ENCODE peak calls at places on chromosomes 11 and 22, in ten cellular contexts. Y, W, Q, J, M, S, H, V, A and Z are unnamed samples.

GRCh38 chr22:23190526-23190925 is 10.2 kb downstream of the BCR start:
- DNase-seq in Y (no peak), W (no peak), Q (no peak), J (no peak), M (no peak), S (no peak), H (no peak), V (no peak), A (no peak), Z (no peak)

GRCh38 chr11:67584205-67584880 is 731 bp downstream of the GSTP1 start:
- DNase-seq in Y (peak), W (peak), Q (peak), J (no peak), M (peak), S (no peak), H (no peak), V (no peak), A (no peak), Z (no peak)

GRCh38 chr11:120431633-120432032 is 79.9 kb upstream of the GRIK4 start:
- DNase-seq in Y (no peak), W (peak), Q (no peak), J (peak), M (no peak), S (peak), H (no peak), V (peak), A (peak), Z (peak)

GRCh38 chr11:12461516-12461915 is 84.1 kb downstream of the PARVA start:
- DNase-seq in Y (no peak), W (no peak), Q (no peak), J (no peak), M (no peak), S (no peak), H (no peak), V (no peak), A (peak), Z (no peak)

GRCh38 chr11:61145228-61146005 is 15.8 kb downstream of the VPS37C start:
- DNase-seq in Y (no peak), W (no peak), Q (no peak), J (no peak), M (no peak), S (no peak), H (no peak), V (no peak), A (no peak), Z (no peak)

GRCh38 chr22:42179616-42180015 is 49.0 kb upstream of the CYP2D6 start:
- DNase-seq in Y (no peak), W (no peak), Q (peak), J (peak), M (no peak), S (no peak), H (no peak), V (peak), A (no peak), Z (no peak)

GRCh38 chr22:47597041-47597440 is 834.6 kb downstream of the TBC1D22A start:
- DNase-seq in Y (no peak), W (no peak), Q (no peak), J (no peak), M (no peak), S (no peak), H (no peak), V (no peak), A (no peak), Z (no peak)

GRCh38 chr11:105054723-105055492 is 9.8 kb upstream of the CARD16 start:
- DNase-seq in Y (no peak), W (no peak), Q (no peak), J (no peak), M (no peak), S (no peak), H (no peak), V (no peak), A (no peak), Z (no peak)

GRCh38 chr11:10522921-10523320 is 18.1 kb downstream of the RNF141 start:
- DNase-seq in Y (no peak), W (no peak), Q (no peak), J (no peak), M (no peak), S (no peak), H (no peak), V (no peak), A (no peak), Z (no peak)

GRCh38 chr11:100932474-100933100 is 197.0 kb downstream of the PGR start:
- DNase-seq in Y (no peak), W (peak), Q (peak), J (peak), M (no peak), S (peak), H (no peak), V (peak), A (peak), Z (peak)

GRCh38 chr11:59106363-59107336 is at the start of gene FAM111B:
- DNase-seq in Y (peak), W (peak), Q (peak), J (peak), M (peak), S (peak), H (no peak), V (peak), A (peak), Z (peak)

GRCh38 chr11:113817162-113817561 is 37.6 kb downstream of the CLDN25 start:
- DNase-seq in Y (no peak), W (no peak), Q (peak), J (no peak), M (no peak), S (no peak), H (no peak), V (no peak), A (no peak), Z (no peak)

GRCh38 chr11:45646275-45646970 is 19.0 kb downstream of the CHST1 start:
- DNase-seq in Y (no peak), W (peak), Q (peak), J (peak), M (no peak), S (no peak), H (no peak), V (no peak), A (peak), Z (no peak)

GRCh38 chr22:24407278-24407665 is 20.1 kb upstream of the ADORA2A start:
- DNase-seq in Y (no peak), W (no peak), Q (no peak), J (no peak), M (no peak), S (no peak), H (no peak), V (no peak), A (no peak), Z (no peak)

GRCh38 chr22:45098056-45098455 is 65.7 kb upstream of the NUP50 start:
- DNase-seq in Y (no peak), W (no peak), Q (no peak), J (no peak), M (no peak), S (no peak), H (no peak), V (no peak), A (no peak), Z (no peak)

GRCh38 chr11:10275714-10276113 is 18.3 kb downstream of the SBF2 start:
- DNase-seq in Y (no peak), W (no peak), Q (no peak), J (no peak), M (no peak), S (no peak), H (no peak), V (no peak), A (no peak), Z (no peak)

GRCh38 chr11:62708423-62709261 is 1.2 kb downstream of the GNG3 start:
- DNase-seq in Y (peak), W (peak), Q (no peak), J (no peak), M (peak), S (no peak), H (no peak), V (no peak), A (no peak), Z (no peak)

GRCh38 chr11:62150887-62151736 is 27.3 kb downstream of the INCENP start:
- DNase-seq in Y (no peak), W (no peak), Q (no peak), J (no peak), M (no peak), S (no peak), H (no peak), V (no peak), A (no peak), Z (no peak)

GRCh38 chr11:47943721-47944554 is 36.4 kb upstream of the PTPRJ start:
- DNase-seq in Y (no peak), W (peak), Q (no peak), J (no peak), M (no peak), S (no peak), H (no peak), V (no peak), A (no peak), Z (peak)